ENCODE peak calls at places on chromosome X, in eight cellular contexts. K, F, B, M, J, P, Z and U are unnamed samples.

GRCh38 chrX:148928803-148929202 is 428.4 kb downstream of the AFF2 start:
- DNase-seq in Z (no peak), B (no peak), F (no peak), P (no peak), K (no peak), M (no peak), J (no peak), U (no peak)

GRCh38 chrX:40090050-40090804 is 7.5 kb downstream of the BCOR start:
- DNase-seq in J (no peak), M (no peak), P (no peak), K (no peak), F (no peak), B (no peak), Z (no peak), U (no peak)

GRCh38 chrX:45986971-45987370 is 558.2 kb downstream of the ZNF674 start:
- DNase-seq in K (no peak), Z (no peak), B (no peak), P (no peak), F (no peak), M (no peak), J (no peak), U (no peak)

GRCh38 chrX:132467029-132467428 is 21.8 kb downstream of the MBNL3 start:
- DNase-seq in Z (no peak), M (no peak), K (no peak), B (no peak), F (no peak), P (peak; percentile 21), J (no peak), U (no peak)

GRCh38 chrX:14039344-14039743 is 9.7 kb upstream of the GEMIN8 start:
- DNase-seq in Z (no peak), J (peak; percentile 26), K (peak; percentile 62), F (no peak), P (no peak), M (no peak), B (no peak), U (peak; percentile 43)

GRCh38 chrX:152821145-152821765 is 9.3 kb downstream of the CETN2 start:
- DNase-seq in F (peak; percentile 17), K (peak; percentile 28), Z (no peak), J (peak; percentile 55), P (no peak), B (no peak), M (no peak), U (peak; percentile 75)

GRCh38 chrX:73930300-73930699 is 367.3 kb downstream of the CHIC1 start:
- DNase-seq in M (no peak), B (no peak), P (no peak), K (no peak), F (no peak), J (no peak), Z (no peak), U (no peak)

GRCh38 chrX:9538544-9539045 is 73.7 kb downstream of the TBL1X start:
- DNase-seq in B (peak; percentile 48), P (no peak), K (no peak), J (no peak), M (no peak), F (no peak), Z (no peak), U (no peak)

GRCh38 chrX:32673193-32673592 is 538.2 kb downstream of the DMD start:
- DNase-seq in J (peak; percentile 2), B (no peak), F (no peak), P (no peak), M (no peak), Z (no peak), K (no peak), U (no peak)

GRCh38 chrX:68927178-68927577 is 98.4 kb downstream of the EFNB1 start:
- DNase-seq in B (no peak), J (no peak), P (no peak), Z (no peak), M (no peak), K (no peak), F (no peak), U (no peak)

GRCh38 chrX:25558137-25558536 is 542.4 kb upstream of the ARX start:
- DNase-seq in B (no peak), Z (no peak), K (no peak), J (no peak), P (no peak), F (no peak), M (no peak), U (no peak)

GRCh38 chrX:103329991-103330390 is at the start of gene TCEAL7:
- DNase-seq in M (no peak), K (no peak), B (no peak), P (no peak), F (no peak), Z (no peak), J (peak; percentile 15), U (no peak)

GRCh38 chrX:2391869-2392606 is 108.7 kb downstream of the DHRSX start:
- DNase-seq in F (no peak), M (no peak), K (no peak), Z (no peak), J (peak; percentile 66), B (no peak), P (peak; percentile 61), U (no peak)

GRCh38 chrX:69222103-69223090 is 57.1 kb upstream of the PJA1 start:
- DNase-seq in M (peak; percentile 5), B (peak; percentile 14), J (peak; percentile 74), P (peak; percentile 4), K (peak; percentile 58), F (peak; percentile 66), Z (peak; percentile 51), U (peak; percentile 81)

GRCh38 chrX:117397846-117398245 is 718.8 kb downstream of the KLHL13 start:
- DNase-seq in F (no peak), B (no peak), J (no peak), M (no peak), P (no peak), K (no peak), Z (no peak), U (no peak)

GRCh38 chrX:119693032-119693995 is at the start of gene SEPTIN6:
- DNase-seq in K (peak; percentile 78), F (peak; percentile 57), Z (peak; percentile 53), B (peak; percentile 17), M (no peak), J (peak; percentile 68), P (no peak), U (peak; percentile 79)

GRCh38 chrX:153463031-153463430 is 7.3 kb downstream of the HAUS7 start:
- DNase-seq in J (no peak), K (no peak), F (no peak), M (no peak), Z (no peak), P (no peak), B (no peak), U (no peak)

GRCh38 chrX:134338527-134338926 is 101.5 kb downstream of the CCDC160 start:
- DNase-seq in B (no peak), K (no peak), J (no peak), P (no peak), M (no peak), Z (no peak), F (no peak), U (no peak)

GRCh38 chrX:29491659-29492058 is 723.7 kb upstream of the MAGEB2 start:
- DNase-seq in M (no peak), Z (no peak), B (no peak), J (no peak), F (no peak), P (no peak), K (no peak), U (no peak)

GRCh38 chrX:39903343-39903742 is 194.4 kb downstream of the BCOR start:
- DNase-seq in Z (no peak), B (no peak), K (no peak), J (no peak), F (no peak), P (peak; percentile 40), M (no peak), U (no peak)

GRCh38 chrX:135484636-135485289 is 35.7 kb upstream of the INTS6L start:
- DNase-seq in Z (no peak), M (no peak), K (peak; percentile 27), J (peak; percentile 4), F (no peak), B (peak; percentile 3), P (peak; percentile 31), U (peak; percentile 54)

GRCh38 chrX:124194209-124194608 is 138.3 kb upstream of the TEX13D start:
- DNase-seq in P (no peak), B (no peak), Z (no peak), J (no peak), M (no peak), K (no peak), F (no peak), U (no peak)

GRCh38 chrX:23668335-23668734 is 1.0 kb downstream of the PRDX4 start:
- DNase-seq in Z (no peak), K (no peak), P (no peak), B (no peak), M (no peak), J (no peak), F (no peak), U (no peak)

GRCh38 chrX:54978448-54978847 is 15.5 kb downstream of the PFKFB1 start:
- DNase-seq in J (no peak), Z (no peak), F (no peak), P (no peak), K (no peak), B (no peak), M (no peak), U (no peak)

GRCh38 chrX:139967300-139967699 is 2.0 kb upstream of the CXorf66 start:
- DNase-seq in B (no peak), P (no peak), J (peak; percentile 25), F (no peak), M (no peak), K (no peak), Z (no peak), U (peak; percentile 40)

GRCh38 chrX:72094894-72095293 is 36.8 kb downstream of the RTL5 start:
- DNase-seq in P (no peak), B (peak; percentile 11), K (peak; percentile 64), F (no peak), M (peak; percentile 57), Z (peak; percentile 39), J (peak; percentile 37), U (no peak)

GRCh38 chrX:19747672-19748610 is 139.5 kb downstream of the SH3KBP1 start:
- DNase-seq in B (no peak), J (no peak), F (no peak), M (no peak), P (no peak), Z (no peak), K (peak; percentile 93), U (no peak)

GRCh38 chrX:21255207-21255606 is 119.0 kb upstream of the CNKSR2 start:
- DNase-seq in Z (no peak), P (no peak), F (no peak), M (no peak), J (no peak), B (no peak), K (no peak), U (no peak)

GRCh38 chrX:30835373-30835772 is 53.7 kb downstream of the TAB3 start:
- DNase-seq in M (no peak), Z (no peak), B (no peak), K (no peak), J (no peak), P (no peak), F (no peak), U (no peak)